ENCODE peak calls at places on chromosome 13, in five cellular contexts. Z is mucosa of descending colon, U is GM23338, A is HFF-Myc, T is breast epithelium. K is an unnamed sample.

GRCh38 chr13:109783815-109784589 is 2.4 kb downstream of the IRS2 start:
- DNase-seq in T (no peak), U (peak; percentile 32), Z (peak; percentile 64), A (no peak), K (no peak)

GRCh38 chr13:32468502-32469147 is 40.7 kb upstream of the N4BP2L1 start:
- DNase-seq in T (no peak), U (no peak), A (no peak), Z (no peak), K (no peak)

GRCh38 chr13:39051157-39051556 is 12.9 kb downstream of the NHLRC3 start:
- DNase-seq in T (no peak), Z (no peak), U (peak; percentile 46), A (no peak), K (no peak)

GRCh38 chr13:97621025-97621424 is 187.1 kb downstream of the RAP2A start:
- DNase-seq in A (no peak), U (no peak), Z (no peak), T (no peak), K (no peak)

GRCh38 chr13:32032780-32033179 is 1.2 kb downstream of the FRY start:
- DNase-seq in U (no peak), A (no peak), T (no peak), Z (no peak), K (no peak)

GRCh38 chr13:19587635-19588300 is 26.4 kb upstream of the TPTE2 start:
- DNase-seq in Z (no peak), T (no peak), U (peak; percentile 62), A (no peak), K (no peak)

GRCh38 chr13:26839682-26840081 is 79.1 kb upstream of the GPR12 start:
- DNase-seq in Z (no peak), T (no peak), A (no peak), U (no peak), K (no peak)

GRCh38 chr13:33937373-33938087 is 119.6 kb downstream of the RFC3 start:
- DNase-seq in A (no peak), T (no peak), U (peak; percentile 26), Z (no peak), K (no peak)

GRCh38 chr13:95155504-95155903 is 145.7 kb downstream of the ABCC4 start:
- DNase-seq in T (no peak), Z (no peak), A (no peak), U (no peak), K (no peak)

GRCh38 chr13:30453727-30454126 is 12.0 kb downstream of the HMGB1 start:
- DNase-seq in Z (no peak), U (no peak), A (no peak), T (no peak), K (no peak)

GRCh38 chr13:90654970-90655369 is 692.5 kb upstream of the MIR17HG start:
- DNase-seq in Z (no peak), T (no peak), A (no peak), U (no peak), K (no peak)

GRCh38 chr13:45120967-45121366 is 657 bp downstream of the GTF2F2 start:
- DNase-seq in U (no peak), T (no peak), A (no peak), Z (no peak), K (no peak)

GRCh38 chr13:97141564-97142005 is 80.5 kb upstream of the MBNL2 start:
- DNase-seq in T (no peak), A (peak; percentile 76), U (peak; percentile 65), Z (peak; percentile 53), K (no peak)

GRCh38 chr13:79776538-79776937 is 295.6 kb downstream of the NDFIP2 start:
- DNase-seq in Z (no peak), U (no peak), T (no peak), A (no peak), K (no peak)

GRCh38 chr13:30739646-30740642 is 4.6 kb downstream of the ALOX5AP start:
- DNase-seq in T (no peak), A (peak; percentile 15), Z (no peak), U (no peak), K (peak; percentile 78)

GRCh38 chr13:51867062-51867461 is 5.3 kb downstream of the CCDC70 start:
- DNase-seq in A (no peak), U (no peak), Z (no peak), T (no peak), K (no peak)

GRCh38 chr13:37403776-37404497 is 194.6 kb downstream of the POSTN start:
- DNase-seq in Z (no peak), T (no peak), U (no peak), A (no peak), K (no peak)

GRCh38 chr13:51689597-51689996 is 105.3 kb downstream of the WDFY2 start:
- DNase-seq in T (no peak), U (no peak), Z (no peak), A (no peak), K (no peak)

GRCh38 chr13:47594833-47595232 is 406.2 kb downstream of the SUCLA2 start:
- DNase-seq in Z (no peak), A (no peak), T (no peak), U (peak; percentile 41), K (no peak)
- TF ChIP-seq CTCF in Z (no peak), A (peak; percentile 26), T (no peak), U (peak; percentile 61), K (peak; percentile 29)

GRCh38 chr13:23567792-23568480 is 2.3 kb upstream of the TNFRSF19 start:
- DNase-seq in Z (no peak), U (no peak), T (no peak), A (no peak), K (no peak)
- TF ChIP-seq CTCF in Z (no peak), U (peak; percentile 40), T (no peak), A (no peak), K (no peak)

DNA sequence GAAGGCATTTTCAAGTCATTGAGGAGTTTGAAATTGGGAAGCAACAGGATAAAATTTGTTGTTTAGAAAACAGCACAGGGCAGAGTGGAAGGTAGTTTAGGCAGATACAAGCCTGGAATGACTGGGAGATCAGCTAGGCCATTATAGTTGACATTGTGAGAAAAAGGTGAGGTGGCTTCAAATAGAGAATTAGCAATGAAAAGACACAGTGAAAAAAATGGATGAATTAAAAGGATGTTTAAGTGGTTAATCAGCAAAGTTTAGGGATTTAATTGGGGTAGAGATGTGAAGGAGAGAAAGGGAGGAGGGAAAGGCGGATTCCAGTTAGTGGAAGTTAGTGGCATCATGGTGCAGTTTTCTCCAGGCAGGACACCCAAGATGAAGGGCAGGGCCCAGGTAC is 570.5 kb upstream of the GPC6 start:
- DNase-seq in T (no peak), U (no peak), Z (no peak), A (no peak), K (no peak)
- TF ChIP-seq CTCF in T (no peak), U (no peak), Z (no peak), A (no peak), K (no peak)

GRCh38 chr13:99426426-99426825 is 74.8 kb upstream of the TM9SF2 start:
- DNase-seq in Z (no peak), T (no peak), U (no peak), A (no peak), K (no peak)

GRCh38 chr13:99432637-99433542 is 68.4 kb upstream of the TM9SF2 start:
- DNase-seq in A (no peak), U (peak; percentile 77), T (no peak), Z (peak; percentile 79), K (peak; percentile 92)

GRCh38 chr13:99433543-99434075 is 67.7 kb upstream of the TM9SF2 start:
- DNase-seq in Z (no peak), T (no peak), A (no peak), U (no peak), K (no peak)

GRCh38 chr13:99431927-99432636 is 69.2 kb upstream of the TM9SF2 start:
- DNase-seq in A (no peak), Z (no peak), U (no peak), T (no peak), K (no peak)

GRCh38 chr13:99429670-99430069 is 71.6 kb upstream of the TM9SF2 start:
- DNase-seq in T (no peak), A (no peak), U (no peak), Z (no peak), K (no peak)
- TF ChIP-seq CTCF in T (no peak), A (no peak), U (no peak), Z (no peak), K (no peak)

GRCh38 chr13:41944635-41945401 is 16.1 kb downstream of the VWA8 start:
- DNase-seq in Z (no peak), U (no peak), T (no peak), A (no peak), K (no peak)
- TF ChIP-seq CTCF in Z (no peak), U (no peak), T (no peak), A (no peak), K (no peak)

K was measured in GM12864.